ENCODE peak calls at places on chromosome 22, in six cellular contexts. One of them, this sample, is unnamed.

GRCh38 chr22:24951942-24952836 is at the start of gene KIAA1671:
- DNase-seq in uterus: peak; percentile 74
- DNase-seq in neuronal stem cell: peak; percentile 98
- DNase-seq in effector memory CD4-positive, alpha-beta T cell: peak; percentile 71
- DNase-seq in CD8-positive, alpha-beta T cell: peak; percentile 81
- DNase-seq in heart right ventricle: peak; percentile 91
- DNase-seq in this sample: no peak

GRCh38 chr22:21766933-21767462 is 31.4 kb upstream of the YPEL1 start:
- DNase-seq in uterus: no peak
- DNase-seq in neuronal stem cell: no peak
- DNase-seq in effector memory CD4-positive, alpha-beta T cell: peak; percentile 47
- DNase-seq in CD8-positive, alpha-beta T cell: peak; percentile 62
- DNase-seq in heart right ventricle: no peak
- DNase-seq in this sample: no peak

GRCh38 chr22:19868773-19869471 is 14.2 kb upstream of the GNB1L start:
- DNase-seq in uterus: peak; percentile 11
- DNase-seq in neuronal stem cell: no peak
- DNase-seq in effector memory CD4-positive, alpha-beta T cell: no peak
- DNase-seq in CD8-positive, alpha-beta T cell: no peak
- DNase-seq in heart right ventricle: no peak
- DNase-seq in this sample: peak; percentile 6

GRCh38 chr22:30506507-30506968 is 1.0 kb upstream of the SEC14L4 start:
- DNase-seq in uterus: no peak
- DNase-seq in neuronal stem cell: no peak
- DNase-seq in effector memory CD4-positive, alpha-beta T cell: no peak
- DNase-seq in CD8-positive, alpha-beta T cell: no peak
- DNase-seq in heart right ventricle: no peak
- DNase-seq in this sample: no peak

GRCh38 chr22:31829505-31829904 is 75.7 kb downstream of the DEPDC5 start:
- DNase-seq in uterus: peak; percentile 22
- DNase-seq in neuronal stem cell: no peak
- DNase-seq in effector memory CD4-positive, alpha-beta T cell: no peak
- DNase-seq in CD8-positive, alpha-beta T cell: no peak
- DNase-seq in heart right ventricle: no peak
- DNase-seq in this sample: no peak

GRCh38 chr22:27372969-27373670 is 428.4 kb downstream of the MN1 start:
- DNase-seq in uterus: no peak
- DNase-seq in neuronal stem cell: peak; percentile 72
- DNase-seq in effector memory CD4-positive, alpha-beta T cell: no peak
- DNase-seq in CD8-positive, alpha-beta T cell: no peak
- DNase-seq in heart right ventricle: no peak
- DNase-seq in this sample: peak; percentile 9

GRCh38 chr22:44486538-44486937 is 11.5 kb downstream of the RTL6 start:
- DNase-seq in uterus: no peak
- DNase-seq in neuronal stem cell: no peak
- DNase-seq in effector memory CD4-positive, alpha-beta T cell: no peak
- DNase-seq in CD8-positive, alpha-beta T cell: no peak
- DNase-seq in heart right ventricle: no peak
- DNase-seq in this sample: no peak

GRCh38 chr22:20028855-20029549 is 8.1 kb downstream of the TANGO2 start:
- DNase-seq in uterus: no peak
- DNase-seq in neuronal stem cell: no peak
- DNase-seq in effector memory CD4-positive, alpha-beta T cell: no peak
- DNase-seq in CD8-positive, alpha-beta T cell: no peak
- DNase-seq in heart right ventricle: no peak
- DNase-seq in this sample: no peak

GRCh38 chr22:17583151-17583550 is 19.9 kb downstream of the SLC25A18 start:
- DNase-seq in uterus: no peak
- DNase-seq in neuronal stem cell: no peak
- DNase-seq in effector memory CD4-positive, alpha-beta T cell: no peak
- DNase-seq in CD8-positive, alpha-beta T cell: no peak
- DNase-seq in heart right ventricle: no peak
- DNase-seq in this sample: no peak

GRCh38 chr22:23752750-23753149 is 1.5 kb downstream of the VPREB3 start:
- DNase-seq in uterus: no peak
- DNase-seq in neuronal stem cell: no peak
- DNase-seq in effector memory CD4-positive, alpha-beta T cell: no peak
- DNase-seq in CD8-positive, alpha-beta T cell: no peak
- DNase-seq in heart right ventricle: no peak
- DNase-seq in this sample: no peak

GRCh38 chr22:26602127-26602526 is 12.2 kb upstream of the TPST2 start:
- DNase-seq in uterus: no peak
- DNase-seq in neuronal stem cell: no peak
- DNase-seq in effector memory CD4-positive, alpha-beta T cell: no peak
- DNase-seq in CD8-positive, alpha-beta T cell: no peak
- DNase-seq in heart right ventricle: no peak
- DNase-seq in this sample: no peak

GRCh38 chr22:17095538-17095937 is 10.7 kb downstream of the IL17RA start:
- DNase-seq in uterus: no peak
- DNase-seq in neuronal stem cell: no peak
- DNase-seq in effector memory CD4-positive, alpha-beta T cell: no peak
- DNase-seq in CD8-positive, alpha-beta T cell: no peak
- DNase-seq in heart right ventricle: no peak
- DNase-seq in this sample: no peak

GRCh38 chr22:46367707-46368191 is 32.2 kb downstream of the TRMU start:
- DNase-seq in uterus: no peak
- DNase-seq in neuronal stem cell: peak; percentile 48
- DNase-seq in effector memory CD4-positive, alpha-beta T cell: peak; percentile 16
- DNase-seq in CD8-positive, alpha-beta T cell: peak; percentile 69
- DNase-seq in heart right ventricle: peak; percentile 78
- DNase-seq in this sample: peak; percentile 69

GRCh38 chr22:45649809-45650208 is 21.8 kb upstream of the ATXN10 start:
- DNase-seq in uterus: no peak
- DNase-seq in neuronal stem cell: no peak
- DNase-seq in effector memory CD4-positive, alpha-beta T cell: no peak
- DNase-seq in CD8-positive, alpha-beta T cell: no peak
- DNase-seq in heart right ventricle: no peak
- DNase-seq in this sample: no peak

GRCh38 chr22:35633520-35633919 is 14.7 kb upstream of the APOL6 start:
- DNase-seq in uterus: no peak
- DNase-seq in neuronal stem cell: no peak
- DNase-seq in effector memory CD4-positive, alpha-beta T cell: no peak
- DNase-seq in CD8-positive, alpha-beta T cell: no peak
- DNase-seq in heart right ventricle: no peak
- DNase-seq in this sample: no peak

GRCh38 chr22:33640900-33641299 is 279.4 kb downstream of the LARGE1 start:
- DNase-seq in uterus: no peak
- DNase-seq in neuronal stem cell: no peak
- DNase-seq in effector memory CD4-positive, alpha-beta T cell: no peak
- DNase-seq in CD8-positive, alpha-beta T cell: no peak
- DNase-seq in heart right ventricle: no peak
- DNase-seq in this sample: no peak

GRCh38 chr22:23796461-23796860 is 9.7 kb downstream of the SMARCB1 start:
- DNase-seq in uterus: no peak
- DNase-seq in neuronal stem cell: no peak
- DNase-seq in effector memory CD4-positive, alpha-beta T cell: no peak
- DNase-seq in CD8-positive, alpha-beta T cell: no peak
- DNase-seq in heart right ventricle: no peak
- DNase-seq in this sample: no peak

GRCh38 chr22:18044548-18045271 is 20.3 kb upstream of the MICAL3 start:
- DNase-seq in uterus: no peak
- DNase-seq in neuronal stem cell: no peak
- DNase-seq in effector memory CD4-positive, alpha-beta T cell: no peak
- DNase-seq in CD8-positive, alpha-beta T cell: no peak
- DNase-seq in heart right ventricle: peak; percentile 80
- DNase-seq in this sample: no peak

GRCh38 chr22:20524004-20524481 is 16.6 kb downstream of the MED15 start:
- DNase-seq in uterus: no peak
- DNase-seq in neuronal stem cell: no peak
- DNase-seq in effector memory CD4-positive, alpha-beta T cell: peak; percentile 37
- DNase-seq in CD8-positive, alpha-beta T cell: no peak
- DNase-seq in heart right ventricle: no peak
- DNase-seq in this sample: peak; percentile 11

GRCh38 chr22:26360169-26360885 is 68.7 kb upstream of the ASPHD2 start:
- DNase-seq in uterus: peak; percentile 43
- DNase-seq in neuronal stem cell: peak; percentile 86
- DNase-seq in effector memory CD4-positive, alpha-beta T cell: peak; percentile 37
- DNase-seq in CD8-positive, alpha-beta T cell: peak; percentile 68
- DNase-seq in heart right ventricle: peak; percentile 18
- DNase-seq in this sample: peak; percentile 71

GRCh38 chr22:23132376-23133091 is 9.3 kb downstream of the RSPH14 start:
- DNase-seq in uterus: no peak
- DNase-seq in neuronal stem cell: no peak
- DNase-seq in effector memory CD4-positive, alpha-beta T cell: no peak
- DNase-seq in CD8-positive, alpha-beta T cell: no peak
- DNase-seq in heart right ventricle: no peak
- DNase-seq in this sample: no peak

GRCh38 chr22:27113211-27114030 is 456.0 kb downstream of the MIAT start:
- DNase-seq in uterus: peak; percentile 67
- DNase-seq in neuronal stem cell: no peak
- DNase-seq in effector memory CD4-positive, alpha-beta T cell: no peak
- DNase-seq in CD8-positive, alpha-beta T cell: no peak
- DNase-seq in heart right ventricle: no peak
- DNase-seq in this sample: no peak

GRCh38 chr22:25350551-25350971 is 131.1 kb downstream of the CRYBB2 start:
- DNase-seq in uterus: no peak
- DNase-seq in neuronal stem cell: no peak
- DNase-seq in effector memory CD4-positive, alpha-beta T cell: no peak
- DNase-seq in CD8-positive, alpha-beta T cell: no peak
- DNase-seq in heart right ventricle: no peak
- DNase-seq in this sample: no peak

GRCh38 chr22:45911601-45912271 is 65.2 kb downstream of the WNT7B start:
- DNase-seq in uterus: no peak
- DNase-seq in neuronal stem cell: no peak
- DNase-seq in effector memory CD4-positive, alpha-beta T cell: no peak
- DNase-seq in CD8-positive, alpha-beta T cell: no peak
- DNase-seq in heart right ventricle: peak; percentile 65
- DNase-seq in this sample: no peak

GRCh38 chr22:26169312-26170111 is at the start of gene SEZ6L:
- DNase-seq in uterus: no peak
- DNase-seq in neuronal stem cell: peak; percentile 47
- DNase-seq in effector memory CD4-positive, alpha-beta T cell: no peak
- DNase-seq in CD8-positive, alpha-beta T cell: no peak
- DNase-seq in heart right ventricle: peak; percentile 29
- DNase-seq in this sample: no peak

GRCh38 chr22:27578937-27579617 is 222.5 kb downstream of the MN1 start:
- DNase-seq in uterus: no peak
- DNase-seq in neuronal stem cell: no peak
- DNase-seq in effector memory CD4-positive, alpha-beta T cell: no peak
- DNase-seq in CD8-positive, alpha-beta T cell: no peak
- DNase-seq in heart right ventricle: no peak
- DNase-seq in this sample: no peak

DNA sequence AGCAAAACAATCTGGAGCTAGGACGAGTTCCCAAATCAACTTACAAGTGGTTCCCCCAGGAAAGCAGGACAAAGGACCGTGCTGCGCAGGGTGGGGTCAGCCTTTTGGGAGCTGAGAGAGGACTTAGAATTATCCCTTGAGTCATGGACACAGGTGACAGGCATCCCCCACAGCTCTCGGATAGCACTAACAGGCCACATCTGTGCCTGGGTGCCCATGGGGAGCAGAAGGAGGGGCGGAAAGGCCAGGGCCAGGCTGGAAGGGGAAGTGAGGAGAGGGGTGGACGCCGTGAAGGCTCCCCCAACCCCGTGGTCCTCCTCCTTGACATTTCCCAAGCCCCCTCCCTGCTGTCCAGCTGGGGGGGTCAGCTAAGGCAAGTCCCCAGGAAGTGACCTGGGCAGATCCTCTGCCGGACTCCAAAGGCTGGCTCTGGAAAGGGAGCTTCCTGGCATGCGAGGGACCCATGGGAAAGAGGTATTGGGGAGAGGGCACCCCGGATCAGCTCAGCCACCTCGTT is 31.6 kb upstream of the A4GALT start:
- DNase-seq in uterus: no peak
- DNase-seq in neuronal stem cell: no peak
- DNase-seq in effector memory CD4-positive, alpha-beta T cell: no peak
- DNase-seq in CD8-positive, alpha-beta T cell: no peak
- DNase-seq in heart right ventricle: no peak
- DNase-seq in this sample: no peak
- H3K27ac ChIP-seq in uterus: no peak overlapping the region
- H3K27ac ChIP-seq in neuronal stem cell: no peak overlapping the region
- H3K27ac ChIP-seq in effector memory CD4-positive, alpha-beta T cell: no peak overlapping the region
- H3K27ac ChIP-seq in CD8-positive, alpha-beta T cell: no peak overlapping the region
- H3K27ac ChIP-seq in heart right ventricle: peak overlapping the region; percentile 58
- H3K27ac ChIP-seq in this sample: no peak overlapping the region

DNA sequence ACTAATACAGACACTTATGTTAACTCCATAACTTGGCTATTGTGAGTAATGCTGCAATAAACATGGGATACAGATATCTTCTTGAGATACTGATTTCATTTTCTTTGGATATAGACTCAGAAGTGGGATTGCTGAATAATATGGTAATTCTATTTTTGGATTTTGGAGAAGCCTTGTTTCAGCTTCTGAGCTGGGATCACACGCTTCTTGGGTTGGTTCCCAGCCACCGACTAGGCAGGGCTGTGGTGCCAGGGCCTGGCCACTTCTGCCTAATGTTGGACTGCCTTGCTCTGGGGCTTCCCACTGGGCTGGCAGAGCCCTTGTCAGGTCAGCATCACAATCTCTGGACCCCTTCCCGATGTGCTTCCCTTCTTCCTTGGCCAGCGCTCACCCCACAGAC is 14.0 kb upstream of the MCHR1 start:
- DNase-seq in uterus: peak; percentile 62
- DNase-seq in neuronal stem cell: no peak
- DNase-seq in effector memory CD4-positive, alpha-beta T cell: no peak
- DNase-seq in CD8-positive, alpha-beta T cell: no peak
- DNase-seq in heart right ventricle: peak; percentile 78
- DNase-seq in this sample: no peak
- H3K27ac ChIP-seq in uterus: peak overlapping the region; percentile 84
- H3K27ac ChIP-seq in neuronal stem cell: no peak overlapping the region
- H3K27ac ChIP-seq in effector memory CD4-positive, alpha-beta T cell: no peak overlapping the region
- H3K27ac ChIP-seq in CD8-positive, alpha-beta T cell: no peak overlapping the region
- H3K27ac ChIP-seq in heart right ventricle: peak overlapping the region; percentile 87
- H3K27ac ChIP-seq in this sample: no peak overlapping the region

GRCh38 chr22:49574861-49575702 is 252.6 kb downstream of the BRD1 start:
- DNase-seq in uterus: no peak
- DNase-seq in neuronal stem cell: no peak
- DNase-seq in effector memory CD4-positive, alpha-beta T cell: no peak
- DNase-seq in CD8-positive, alpha-beta T cell: no peak
- DNase-seq in heart right ventricle: no peak
- DNase-seq in this sample: no peak

GRCh38 chr22:49574205-49574604 is 253.5 kb downstream of the BRD1 start:
- DNase-seq in uterus: no peak
- DNase-seq in neuronal stem cell: no peak
- DNase-seq in effector memory CD4-positive, alpha-beta T cell: no peak
- DNase-seq in CD8-positive, alpha-beta T cell: no peak
- DNase-seq in heart right ventricle: no peak
- DNase-seq in this sample: no peak

GRCh38 chr22:49575703-49576081 is 252.0 kb downstream of the BRD1 start:
- DNase-seq in uterus: no peak
- DNase-seq in neuronal stem cell: no peak
- DNase-seq in effector memory CD4-positive, alpha-beta T cell: no peak
- DNase-seq in CD8-positive, alpha-beta T cell: no peak
- DNase-seq in heart right ventricle: no peak
- DNase-seq in this sample: no peak

GRCh38 chr22:49577168-49578060 is 250.3 kb downstream of the BRD1 start:
- DNase-seq in uterus: no peak
- DNase-seq in neuronal stem cell: no peak
- DNase-seq in effector memory CD4-positive, alpha-beta T cell: no peak
- DNase-seq in CD8-positive, alpha-beta T cell: no peak
- DNase-seq in heart right ventricle: no peak
- DNase-seq in this sample: no peak

GRCh38 chr22:49576241-49577141 is 251.2 kb downstream of the BRD1 start:
- DNase-seq in uterus: no peak
- DNase-seq in neuronal stem cell: no peak
- DNase-seq in effector memory CD4-positive, alpha-beta T cell: no peak
- DNase-seq in CD8-positive, alpha-beta T cell: no peak
- DNase-seq in heart right ventricle: no peak
- DNase-seq in this sample: no peak
- H3K27ac ChIP-seq in uterus: no peak overlapping the region
- H3K27ac ChIP-seq in neuronal stem cell: no peak overlapping the region
- H3K27ac ChIP-seq in effector memory CD4-positive, alpha-beta T cell: no peak overlapping the region
- H3K27ac ChIP-seq in CD8-positive, alpha-beta T cell: no peak overlapping the region
- H3K27ac ChIP-seq in heart right ventricle: no peak overlapping the region
- H3K27ac ChIP-seq in this sample: no peak overlapping the region

GRCh38 chr22:28963362-28963761 is 80.0 kb downstream of the ZNRF3 start:
- DNase-seq in uterus: no peak
- DNase-seq in neuronal stem cell: no peak
- DNase-seq in effector memory CD4-positive, alpha-beta T cell: no peak
- DNase-seq in CD8-positive, alpha-beta T cell: no peak
- DNase-seq in heart right ventricle: no peak
- DNase-seq in this sample: no peak
- H3K27ac ChIP-seq in uterus: no peak overlapping the region
- H3K27ac ChIP-seq in neuronal stem cell: no peak overlapping the region
- H3K27ac ChIP-seq in effector memory CD4-positive, alpha-beta T cell: no peak overlapping the region
- H3K27ac ChIP-seq in CD8-positive, alpha-beta T cell: no peak overlapping the region
- H3K27ac ChIP-seq in heart right ventricle: no peak overlapping the region
- H3K27ac ChIP-seq in this sample: no peak overlapping the region

This sample was measured in DND-41.